ENCODE peak calls at places on chromosomes 12 and 14, in five cellular contexts. Y is hepatocyte, U is right lobe of liver, Z is GM23338, R is AG04450. C is an unnamed sample.
A peak's percentile ranks its signal among the peaks of the same experiment; 100 is the strongest.

GRCh38 chr12:1837541-1838206 is 17.3 kb downstream of the LRTM2 start:
- DNase-seq in Z (no peak), Y (peak; percentile 46), U (peak; percentile 21), R (no peak), C (peak; percentile 45)

GRCh38 chr12:126369487-126370463 is 1304.5 kb downstream of the AACS start:
- DNase-seq in Z (peak; percentile 20), Y (no peak), R (no peak), U (no peak), C (no peak)

GRCh38 chr14:100535287-100536131 is 51.7 kb downstream of the BEGAIN start:
- DNase-seq in Y (no peak), Z (no peak), U (peak; percentile 49), R (no peak), C (peak; percentile 61)

GRCh38 chr12:66899567-66899966 is 220.7 kb upstream of the GRIP1 start:
- DNase-seq in U (no peak), R (no peak), Z (no peak), Y (no peak), C (no peak)

GRCh38 chr12:42128327-42128726 is 16.3 kb downstream of the GXYLT1 start:
- DNase-seq in Y (no peak), R (no peak), Z (no peak), U (no peak), C (no peak)

GRCh38 chr14:68379510-68380303 is 413.2 kb downstream of the ZFP36L1 start:
- DNase-seq in R (no peak), Y (no peak), Z (no peak), U (no peak), C (no peak)

GRCh38 chr14:53109028-53109687 is 44.0 kb downstream of the DDHD1 start:
- DNase-seq in R (no peak), Z (no peak), Y (no peak), U (no peak), C (no peak)

GRCh38 chr12:60262378-60262777 is 666.5 kb downstream of the SLC16A7 start:
- DNase-seq in Z (no peak), R (no peak), Y (no peak), U (no peak), C (no peak)

GRCh38 chr12:130160306-130160705 is 2.0 kb upstream of the FZD10 start:
- DNase-seq in R (no peak), Y (no peak), U (no peak), Z (no peak), C (no peak)

GRCh38 chr14:75315143-75315542 is 36.5 kb downstream of the FOS start:
- DNase-seq in Z (no peak), U (no peak), Y (no peak), R (no peak), C (no peak)

GRCh38 chr14:60647081-60647836 is 2.0 kb downstream of the SIX1 start:
- DNase-seq in Z (peak; percentile 75), R (no peak), Y (peak; percentile 14), U (peak; percentile 86), C (no peak)

GRCh38 chr14:70616646-70617045 is 16.2 kb upstream of the MED6 start:
- DNase-seq in U (no peak), Z (no peak), R (no peak), Y (no peak), C (no peak)

GRCh38 chr14:96177766-96178377 is 26.8 kb upstream of the BDKRB2 start:
- DNase-seq in R (no peak), Y (peak; percentile 44), U (no peak), Z (no peak), C (no peak)

GRCh38 chr12:119036878-119037493 is 55.6 kb downstream of the SRRM4 start:
- DNase-seq in Y (peak; percentile 39), U (no peak), Z (peak; percentile 82), R (no peak), C (no peak)

GRCh38 chr14:51022769-51023168 is 72.1 kb downstream of the TRIM9 start:
- DNase-seq in U (no peak), R (no peak), Z (no peak), Y (no peak), C (no peak)

GRCh38 chr12:71281425-71281824 is 123.6 kb upstream of the TSPAN8 start:
- DNase-seq in R (no peak), Z (no peak), Y (no peak), U (no peak), C (no peak)

GRCh38 chr12:3273409-3273853 is 196.3 kb downstream of the TSPAN9 start:
- DNase-seq in Z (no peak), U (no peak), R (no peak), Y (no peak), C (no peak)

GRCh38 chr12:39587247-39587646 is 32.4 kb downstream of the ABCD2 start:
- DNase-seq in Y (no peak), U (no peak), Z (no peak), R (no peak), C (no peak)

GRCh38 chr12:64780531-64781373 is 21.5 kb upstream of the GNS start:
- DNase-seq in Y (peak; percentile 61), R (no peak), U (peak; percentile 77), Z (peak; percentile 66), C (peak; percentile 67)

GRCh38 chr12:4591180-4591687 is 29.2 kb downstream of the DYRK4 start:
- DNase-seq in Y (no peak), U (no peak), Z (no peak), R (no peak), C (no peak)

GRCh38 chr12:74817499-74817898 is 279.9 kb downstream of the ATXN7L3B start:
- DNase-seq in Y (no peak), U (no peak), R (no peak), Z (no peak), C (no peak)

GRCh38 chr14:72369106-72369505 is 436.9 kb downstream of the RGS6 start:
- DNase-seq in U (no peak), Y (no peak), R (no peak), Z (no peak), C (no peak)

GRCh38 chr12:32402170-32402569 is 2.8 kb downstream of the FGD4 start:
- DNase-seq in Z (no peak), Y (no peak), R (no peak), U (no peak), C (no peak)

GRCh38 chr14:91108941-91109611 is 4.8 kb upstream of the DGLUCY start:
- DNase-seq in U (no peak), Z (no peak), Y (no peak), R (no peak), C (no peak)

GRCh38 chr12:99029502-99030271 is 384.6 kb downstream of the APAF1 start:
- DNase-seq in Z (no peak), U (no peak), Y (no peak), R (no peak), C (no peak)

GRCh38 chr14:63308723-63309317 is 9.9 kb downstream of the GPHB5 start:
- DNase-seq in Y (peak; percentile 60), R (no peak), Z (peak; percentile 83), U (no peak), C (no peak)

GRCh38 chr14:64303471-64303917 is 9.3 kb upstream of the ESR2 start:
- DNase-seq in Z (peak; percentile 94), R (no peak), Y (peak; percentile 56), U (no peak), C (no peak)

GRCh38 chr12:2076196-2076570 is 23.4 kb downstream of the CACNA1C start:
- DNase-seq in Y (no peak), R (peak; percentile 66), U (no peak), Z (no peak), C (no peak)

GRCh38 chr12:42166501-42166900 is 21.8 kb upstream of the GXYLT1 start:
- DNase-seq in Y (no peak), Z (no peak), U (no peak), R (no peak), C (no peak)

DNA sequence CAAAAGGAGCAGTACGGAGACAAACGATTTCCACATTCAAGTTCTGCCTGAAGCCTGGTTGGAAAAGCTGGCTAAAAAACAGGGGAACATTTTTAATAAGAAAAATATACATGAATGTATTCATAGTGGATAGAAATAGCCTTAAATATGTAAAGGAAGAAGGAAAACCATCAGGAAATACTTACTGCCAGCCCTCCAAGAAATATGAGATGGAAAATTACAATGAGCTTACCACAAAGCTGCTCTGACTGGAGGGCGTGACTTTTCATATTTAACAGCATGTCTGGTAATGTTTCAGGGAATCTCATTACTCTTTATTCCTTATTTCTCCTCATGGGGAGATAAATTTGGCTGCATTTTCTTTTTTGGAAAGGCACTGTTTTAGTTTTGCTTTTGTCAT is 75.9 kb upstream of the ZDHHC17 start:
- DNase-seq in U (no peak), Y (no peak), R (no peak), Z (no peak), C (no peak)
- H3K27ac ChIP-seq in U (no peak overlapping the region), Y (peak overlapping the region; percentile 77), R (no peak overlapping the region), Z (no peak overlapping the region), C (no peak overlapping the region)

GRCh38 chr14:77044776-77045569 is 16.5 kb upstream of the IRF2BPL start:
- DNase-seq in Z (peak; percentile 54), Y (peak; percentile 48), U (no peak), R (no peak), C (no peak)
- H3K4me3 ChIP-seq in Z (no peak overlapping the region), Y (no peak overlapping the region), U (no peak overlapping the region), R (no peak overlapping the region), C (no peak overlapping the region)

GRCh38 chr14:103545219-103545914 is 16.4 kb downstream of the TRMT61A start:
- DNase-seq in R (no peak), Y (no peak), U (peak; percentile 37), Z (no peak), C (peak; percentile 69)
- H3K27ac ChIP-seq in R (no peak overlapping the region), Y (no peak overlapping the region), U (no peak overlapping the region), Z (no peak overlapping the region), C (no peak overlapping the region)

GRCh38 chr12:94206886-94207285 is 58.5 kb downstream of the PLXNC1 start:
- DNase-seq in R (no peak), Y (no peak), Z (no peak), U (no peak), C (no peak)
- H3K4me3 ChIP-seq in R (no peak overlapping the region), Y (no peak overlapping the region), Z (no peak overlapping the region), U (no peak overlapping the region), C (no peak overlapping the region)

DNA sequence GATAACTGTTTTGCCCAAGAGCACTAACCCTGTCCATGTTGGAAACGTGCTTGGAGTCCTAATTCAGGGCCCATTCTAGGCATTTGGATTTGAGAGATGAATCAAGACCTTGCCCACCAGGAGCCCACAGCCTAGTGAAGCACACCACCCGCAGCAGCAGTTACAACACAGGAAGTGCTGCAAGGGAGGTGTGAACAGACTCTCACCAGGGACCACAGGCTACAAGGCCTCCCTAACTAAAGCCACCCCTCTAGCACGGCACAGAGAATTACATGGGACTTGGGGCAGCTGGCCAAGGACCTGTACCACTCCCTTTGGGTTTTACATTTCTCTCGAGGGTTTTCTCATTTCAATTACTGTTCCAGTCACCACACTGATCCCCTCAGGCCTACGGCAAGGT is 49.4 kb upstream of the FOXN3 start:
- DNase-seq in Y (no peak), R (no peak), Z (no peak), U (no peak), C (no peak)
- H3K27ac ChIP-seq in Y (no peak overlapping the region), R (no peak overlapping the region), Z (peak overlapping the region; percentile 8), U (no peak overlapping the region), C (no peak overlapping the region)